ENCODE peak calls at places on chromosome 9, in six cellular contexts. M is neural progenitor cell, E is cardiac fibroblast, G is bronchial epithelial cell, U is WERI-Rb-1, R is A673. N is an unnamed sample.

GRCh38 chr9:100492952-100493351 is 20.0 kb downstream of the TMEFF1 start:
- DNase-seq in G (no peak), R (no peak), M (no peak), E (peak), U (no peak), N (peak)

GRCh38 chr9:101727621-101728524 is 10.6 kb downstream of the GRIN3A start:
- DNase-seq in R (peak), E (peak), G (peak), M (peak), U (peak), N (peak)

GRCh38 chr9:33791117-33791516 is 4.2 kb upstream of the PRSS3 start:
- DNase-seq in E (peak), R (peak), M (no peak), U (no peak), G (peak), N (peak)

GRCh38 chr9:30519756-30520155 is 1864.7 kb upstream of the ACO1 start:
- DNase-seq in M (no peak), U (no peak), R (no peak), G (peak), E (no peak), N (peak)

GRCh38 chr9:131020862-131021261 is 11.9 kb downstream of the LAMC3 start:
- DNase-seq in R (no peak), M (no peak), U (no peak), G (no peak), E (no peak), N (no peak)

GRCh38 chr9:89882876-89883275 is 278.1 kb downstream of the GADD45G start:
- DNase-seq in U (no peak), R (no peak), M (no peak), E (no peak), G (no peak), N (no peak)

GRCh38 chr9:112032733-112033132 is 136.1 kb downstream of the UGCG start:
- DNase-seq in U (no peak), M (no peak), R (peak), E (peak), G (no peak), N (peak)

GRCh38 chr9:24616858-24617257 is 71.2 kb upstream of the IZUMO3 start:
- DNase-seq in R (no peak), M (no peak), E (no peak), G (no peak), U (peak), N (no peak)

GRCh38 chr9:116964258-116964657 is 277.2 kb downstream of the TRIM32 start:
- DNase-seq in E (no peak), G (no peak), R (no peak), U (no peak), M (no peak), N (no peak)

GRCh38 chr9:99299214-99300102 is 77.4 kb downstream of the SEC61B start:
- DNase-seq in G (peak), M (peak), E (peak), U (no peak), R (peak), N (peak)

GRCh38 chr9:126781186-126781585 is 23.7 kb upstream of the ZBTB43 start:
- DNase-seq in M (no peak), U (no peak), E (no peak), R (no peak), G (no peak), N (no peak)

GRCh38 chr9:81082251-81082650 is 607.1 kb downstream of the TLE1 start:
- DNase-seq in R (no peak), E (peak), M (no peak), G (no peak), U (no peak), N (no peak)

GRCh38 chr9:79944991-79945390 is 373.2 kb downstream of the TLE4 start:
- DNase-seq in G (no peak), E (peak), U (no peak), R (peak), M (no peak), N (no peak)

GRCh38 chr9:75612754-75613153 is 277.7 kb upstream of the PCSK5 start:
- DNase-seq in U (no peak), M (no peak), G (peak), E (no peak), R (no peak), N (no peak)

GRCh38 chr9:32986971-32987370 is 14.5 kb downstream of the APTX start:
- DNase-seq in E (peak), M (no peak), R (no peak), G (peak), U (no peak), N (peak)

GRCh38 chr9:20209421-20210340 is 412.6 kb downstream of the MLLT3 start:
- DNase-seq in E (no peak), M (no peak), U (no peak), R (no peak), G (no peak), N (no peak)

GRCh38 chr9:12702160-12702758 is 9.1 kb downstream of the TYRP1 start:
- DNase-seq in G (peak), R (peak), M (peak), U (peak), E (peak), N (peak)

GRCh38 chr9:70389642-70390266 is 24.7 kb downstream of the KLF9 start:
- DNase-seq in M (peak), E (peak), U (no peak), R (no peak), G (peak), N (peak)

GRCh38 chr9:14687042-14687719 is 6.1 kb downstream of the ZDHHC21 start:
- DNase-seq in R (no peak), U (no peak), M (no peak), E (peak), G (peak), N (peak)

GRCh38 chr9:94783121-94783664 is 56.7 kb downstream of the AOPEP start:
- DNase-seq in M (peak), R (peak), E (peak), U (peak), G (peak), N (peak)

GRCh38 chr9:115845648-115846312 is 307.8 kb upstream of the PAPPA start:
- DNase-seq in U (peak), R (no peak), M (no peak), G (peak), E (peak), N (peak)

GRCh38 chr9:112331676-112331955 is 1.8 kb downstream of the PTBP3 start:
- DNase-seq in M (no peak), G (peak), E (no peak), R (no peak), U (no peak), N (no peak)

DNA sequence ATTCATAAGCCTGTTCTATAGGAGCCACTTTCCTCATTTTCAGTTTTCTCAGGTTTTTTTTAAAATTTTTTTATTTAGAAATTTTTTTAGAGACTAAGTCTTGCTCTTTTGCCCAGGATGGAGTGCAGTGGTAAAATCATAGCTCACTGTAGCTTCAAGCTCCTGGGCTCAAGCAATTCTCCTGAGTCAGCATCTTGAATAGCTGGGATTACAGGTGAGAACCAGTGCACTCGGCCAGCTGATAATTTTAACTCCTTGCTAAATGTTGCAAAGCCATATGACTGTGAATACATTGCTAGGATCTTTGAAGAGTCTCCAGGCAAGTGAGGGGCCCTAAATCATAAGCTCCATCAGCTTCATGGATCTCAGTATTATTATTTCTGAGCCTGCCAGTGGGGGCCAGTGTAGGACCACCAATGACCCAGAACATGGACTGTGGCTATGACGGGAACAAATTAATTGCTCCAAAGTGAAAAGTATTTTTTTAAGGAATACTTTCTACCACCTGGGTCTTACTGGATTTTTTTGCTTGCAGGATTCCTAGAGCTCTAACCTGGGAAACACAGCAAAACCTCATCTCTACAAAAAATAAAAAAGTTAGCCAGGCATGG is 5.7 kb upstream of the GAPVD1 start:
- DNase-seq in U (peak), E (peak), R (peak), G (no peak), M (peak), N (peak)
- TF ChIP-seq CTCF in U (peak), E (peak), R (peak), G (peak), M (peak), N (peak)

GRCh38 chr9:128118472-128118857 is 9.1 kb downstream of the PTGES2 start:
- DNase-seq in R (no peak), E (no peak), G (no peak), M (no peak), U (no peak), N (no peak)
- TF ChIP-seq CTCF in R (no peak), E (no peak), G (no peak), M (no peak), U (no peak), N (no peak)

DNA sequence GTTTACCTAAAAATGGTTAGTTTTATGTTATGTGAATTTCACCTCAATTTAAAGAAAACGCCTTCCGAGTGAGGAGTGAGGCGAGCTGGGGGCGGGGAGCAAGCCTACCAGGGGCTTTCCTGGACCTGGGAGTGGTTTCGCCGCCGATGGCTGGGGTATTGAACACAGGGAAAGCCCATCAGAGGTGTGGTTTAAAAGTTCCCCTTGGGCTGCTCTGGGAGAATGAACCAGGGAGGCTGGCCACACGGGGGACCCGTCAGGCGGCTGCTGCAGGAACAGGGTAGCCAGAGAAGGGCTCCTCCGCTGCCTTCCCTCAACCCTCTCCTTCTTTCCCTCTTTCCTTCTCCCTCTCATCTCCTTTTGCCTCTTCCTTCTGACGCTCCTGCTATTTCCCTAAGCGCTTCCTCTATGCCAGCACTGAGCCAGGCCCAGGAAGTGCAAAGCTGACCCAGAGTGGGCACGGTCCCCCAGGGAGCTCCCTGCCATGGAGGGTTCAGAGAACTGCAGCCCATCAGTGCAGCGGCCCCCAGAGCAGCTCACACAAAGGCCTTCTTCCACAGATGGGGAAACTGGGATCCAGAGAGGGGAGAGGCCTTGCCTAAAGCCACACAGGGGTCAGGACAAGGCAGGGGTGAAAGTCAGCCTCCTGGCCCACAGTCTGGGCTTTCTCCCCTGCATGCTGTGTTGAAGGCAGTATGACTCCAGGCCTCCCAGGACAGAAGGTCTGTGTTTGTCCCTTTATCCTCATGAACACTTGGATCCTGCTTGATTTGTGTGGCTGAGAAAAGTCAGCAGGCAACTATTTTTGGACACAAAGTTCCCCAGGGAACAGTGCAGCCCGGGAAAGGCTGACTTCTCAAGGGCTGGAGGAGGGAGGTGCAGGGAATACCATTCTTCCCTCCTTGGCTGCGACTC is 4.6 kb downstream of the AKNA start:
- DNase-seq in R (no peak), E (peak), U (peak), M (peak), G (no peak), N (no peak)
- TF ChIP-seq CTCF in R (no peak), E (peak), U (peak), M (peak), G (no peak), N (peak)

DNA sequence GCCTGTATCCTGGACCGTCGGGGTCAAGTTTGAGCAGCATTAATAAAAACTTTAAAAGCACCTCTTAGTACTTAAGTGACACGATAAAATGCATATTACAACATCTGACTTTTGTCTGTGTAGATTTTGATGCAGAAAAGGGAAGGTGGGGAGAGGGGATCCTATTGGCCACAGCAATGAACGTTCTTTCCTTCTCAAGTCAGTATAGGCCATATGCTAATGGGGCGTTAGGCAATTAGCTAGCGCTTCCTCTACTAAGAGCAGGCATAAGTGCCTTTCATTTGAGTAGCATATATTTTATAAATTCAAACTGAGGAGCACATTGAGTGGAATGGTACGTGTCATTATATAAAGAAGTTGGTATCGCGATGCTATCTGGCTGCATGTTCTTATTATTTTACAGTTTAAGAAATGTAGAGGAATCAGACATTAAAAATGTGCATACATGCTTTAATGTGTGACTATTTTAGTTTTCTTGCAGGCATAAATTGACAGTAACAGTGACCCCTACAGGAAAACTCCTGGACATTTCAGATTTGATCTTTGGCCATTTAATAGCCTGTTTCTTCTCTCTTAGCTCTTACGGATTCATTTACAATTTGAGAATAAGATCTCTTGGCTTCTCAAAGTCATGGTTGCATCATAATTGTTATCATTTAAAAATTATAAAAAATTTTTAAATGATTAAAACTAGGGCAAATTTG is 1.1 kb upstream of the GNA14 start:
- DNase-seq in G (peak), M (no peak), R (peak), E (peak), U (no peak), N (peak)
- TF ChIP-seq CTCF in G (peak), M (peak), R (peak), E (peak), U (peak), N (peak)

DNA sequence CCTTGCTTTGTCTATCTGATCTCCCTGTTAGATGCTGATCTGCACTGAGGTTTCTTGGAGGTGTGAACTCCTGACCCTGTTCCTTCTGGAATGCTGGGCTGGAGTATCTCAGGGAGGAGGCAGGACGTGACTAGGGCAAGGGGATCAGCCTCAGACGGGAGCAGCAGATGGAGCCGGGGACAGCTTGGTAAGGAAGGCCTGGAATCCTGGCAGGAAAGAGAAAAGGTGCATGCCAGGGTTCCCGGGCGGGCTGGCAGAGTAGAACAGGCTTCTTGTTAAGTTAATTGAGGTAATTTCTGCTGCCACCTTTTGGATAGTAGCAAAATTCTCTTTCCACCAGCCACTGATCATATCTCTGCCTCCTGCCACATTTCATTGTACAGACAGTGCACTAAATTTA is 180.9 kb downstream of the ZNF462 start:
- DNase-seq in M (no peak), E (no peak), R (peak), U (peak), G (no peak), N (peak)
- TF ChIP-seq CTCF in M (no peak), E (no peak), R (peak), U (peak), G (no peak), N (peak)

DNA sequence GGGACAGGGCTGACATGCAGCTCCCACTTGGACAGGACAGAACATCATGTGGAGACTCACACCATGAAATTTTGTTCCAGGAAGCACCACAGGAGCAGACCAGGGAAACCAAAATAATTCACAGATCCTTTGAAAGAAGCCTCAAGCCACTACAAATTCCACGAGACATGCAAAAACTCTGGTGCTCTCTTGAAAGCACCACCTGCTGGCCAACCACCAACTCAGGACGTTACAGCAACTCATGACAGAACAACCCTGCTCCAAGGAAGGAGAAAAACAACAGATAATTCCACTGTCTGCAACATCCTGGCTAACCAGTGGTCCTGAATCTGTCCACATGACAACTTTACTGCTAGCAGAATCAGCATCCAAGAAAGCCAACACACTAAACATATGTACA is 516.0 kb downstream of the SPATA31D1 start:
- DNase-seq in E (no peak), M (no peak), R (no peak), G (no peak), U (no peak), N (peak)
- TF ChIP-seq CTCF in E (no peak), M (no peak), R (no peak), G (no peak), U (no peak), N (peak)

GRCh38 chr9:129480227-129480626 is 140.7 kb downstream of the C9orf50 start:
- DNase-seq in G (no peak), M (no peak), E (peak), R (no peak), U (no peak), N (peak)
- TF ChIP-seq CTCF in G (no peak), M (peak), E (no peak), R (no peak), U (no peak), N (peak)

GRCh38 chr9:74573792-74574191 is 76.7 kb downstream of the RORB start:
- DNase-seq in R (no peak), G (no peak), U (no peak), E (peak), M (no peak), N (peak)

GRCh38 chr9:74577956-74578355 is 80.8 kb downstream of the RORB start:
- DNase-seq in E (peak), G (peak), M (peak), R (peak), U (no peak), N (peak)
- TF ChIP-seq CTCF in E (peak), G (peak), M (peak), R (peak), U (peak), N (peak)